ENCODE peak calls at places on chromosomes 7 and 10, in seven cellular contexts. L is choroid plexus epithelial cell, Z is adipocyte, K is astrocyte, M is thoracic aorta, E is lung, T is cardiac muscle cell. I is an unnamed sample.

GRCh38 chr10:96765406-96766240 is 45.3 kb upstream of the PIK3AP1 start:
- DNase-seq in L (peak; percentile 70), Z (peak; percentile 78), K (peak; percentile 31), M (peak; percentile 12), E (peak; percentile 57), T (peak; percentile 61), I (no peak)

GRCh38 chr10:4020651-4021050 is 235.6 kb upstream of the KLF6 start:
- DNase-seq in L (no peak), Z (no peak), K (no peak), M (no peak), E (no peak), T (no peak), I (no peak)

GRCh38 chr10:48545462-48546145 is 59.3 kb downstream of the ARHGAP22 start:
- DNase-seq in L (no peak), Z (no peak), K (no peak), M (no peak), E (no peak), T (no peak), I (no peak)

GRCh38 chr7:1787241-1787640 is 117.2 kb downstream of the ELFN1 start:
- DNase-seq in L (no peak), Z (no peak), K (no peak), M (no peak), E (no peak), T (no peak), I (no peak)

GRCh38 chr7:21984042-21984441 is 38.3 kb upstream of the CDCA7L start:
- DNase-seq in L (peak; percentile 12), Z (no peak), K (no peak), M (no peak), E (no peak), T (no peak), I (no peak)

GRCh38 chr10:4650572-4650971 is 175.4 kb upstream of the AKR1E2 start:
- DNase-seq in L (peak; percentile 86), Z (peak; percentile 64), K (no peak), M (no peak), E (no peak), T (no peak), I (no peak)

GRCh38 chr7:30968747-30969603 is 5.2 kb downstream of the GHRHR start:
- DNase-seq in L (no peak), Z (no peak), K (no peak), M (no peak), E (no peak), T (no peak), I (no peak)

GRCh38 chr7:44559485-44559884 is 14.2 kb downstream of the DDX56 start:
- DNase-seq in L (no peak), Z (no peak), K (no peak), M (no peak), E (no peak), T (no peak), I (no peak)

GRCh38 chr7:36190447-36191291 is 37.6 kb downstream of the EEPD1 start:
- DNase-seq in L (no peak), Z (no peak), K (no peak), M (no peak), E (peak; percentile 38), T (no peak), I (no peak)

DNA sequence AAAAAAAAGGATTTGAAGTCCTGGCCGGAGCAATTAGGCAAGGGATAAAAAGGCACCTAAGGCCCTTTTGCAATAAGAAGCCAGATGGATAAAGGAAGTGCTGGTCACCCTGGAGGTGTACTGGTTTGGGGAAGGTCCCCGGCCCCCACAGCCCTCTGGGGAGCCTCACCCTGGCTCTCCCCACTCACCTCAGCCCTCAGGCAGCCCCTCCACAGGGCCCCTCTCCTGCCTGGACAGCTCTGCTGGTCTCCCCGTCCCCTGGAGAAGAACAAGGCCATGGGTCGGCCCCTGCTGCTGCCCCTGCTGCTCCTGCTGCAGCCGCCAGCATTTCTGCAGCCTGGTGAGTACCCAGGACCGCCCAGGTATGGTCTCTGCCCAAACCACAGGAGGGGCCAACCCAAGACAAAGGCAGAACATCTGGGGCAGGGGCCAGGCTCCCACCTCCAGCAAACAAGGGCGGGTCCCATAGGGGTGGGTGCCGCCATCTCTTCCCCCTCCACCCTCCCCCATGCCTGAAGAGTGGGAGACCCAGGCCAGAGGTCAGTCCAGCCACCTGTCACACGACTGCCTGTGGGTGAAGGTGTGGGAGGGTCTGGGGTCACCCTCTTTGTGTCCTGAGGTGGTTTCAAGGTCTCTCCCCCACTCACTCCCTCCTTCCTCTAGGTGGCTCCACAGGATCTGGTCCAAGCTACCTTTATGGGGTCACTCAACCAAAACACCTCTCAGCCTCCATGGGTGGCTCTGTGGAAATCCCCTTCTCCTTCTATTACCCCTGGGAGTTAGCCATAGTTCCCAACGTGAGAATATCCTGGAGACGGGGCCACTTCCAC is at the start of gene PILRB:
- DNase-seq in L (no peak), Z (no peak), K (no peak), M (no peak), E (no peak), T (no peak), I (no peak)
- H3K4me3 ChIP-seq in L (no peak within 1 kb of the TSS), Z (no peak within 1 kb of the TSS), K (no peak within 1 kb of the TSS), M (no peak within 1 kb of the TSS), E (no peak within 1 kb of the TSS), T (no peak within 1 kb of the TSS), I (no peak within 1 kb of the TSS)

GRCh38 chr7:150686030-150686626 is 622 bp downstream of the GIMAP2 start:
- DNase-seq in L (peak; percentile 1), Z (no peak), K (no peak), M (no peak), E (no peak), T (no peak), I (no peak)
- H3K4me3 ChIP-seq in L (peak overlapping the region; percentile 44), Z (peak overlapping the region; percentile 77), K (no peak overlapping the region), M (peak overlapping the region; percentile 68), E (peak overlapping the region; percentile 28), T (no peak overlapping the region), I (peak overlapping the region; percentile 33)

GRCh38 chr10:99656199-99657064 is 2.9 kb upstream of the ENTPD7 start:
- DNase-seq in L (no peak), Z (peak; percentile 72), K (no peak), M (no peak), E (no peak), T (peak; percentile 14), I (no peak)

GRCh38 chr10:99659868-99660366 is 608 bp downstream of the ENTPD7 start:
- DNase-seq in L (peak; percentile 10), Z (peak; percentile 24), K (no peak), M (no peak), E (no peak), T (peak; percentile 3), I (no peak)

GRCh38 chr10:99660662-99661369 is 1.5 kb downstream of the ENTPD7 start:
- DNase-seq in L (peak; percentile 37), Z (peak; percentile 41), K (peak; percentile 12), M (no peak), E (no peak), T (peak; percentile 41), I (no peak)

GRCh38 chr10:99659031-99659867 is at the start of gene ENTPD7:
- DNase-seq in L (peak; percentile 97), Z (peak; percentile 99), K (peak; percentile 92), M (peak; percentile 80), E (peak; percentile 96), T (peak; percentile 97), I (peak; percentile 87)

GRCh38 chr10:99658622-99659030 is 683 bp upstream of the ENTPD7 start:
- DNase-seq in L (peak; percentile 13), Z (peak; percentile 56), K (peak; percentile 61), M (peak; percentile 73), E (peak; percentile 60), T (peak; percentile 50), I (no peak)
- H3K4me3 ChIP-seq in L (peak overlapping the region; percentile 98), Z (peak overlapping the region; percentile 98), K (peak overlapping the region; percentile 98), M (peak overlapping the region; percentile 92), E (peak overlapping the region; percentile 84), T (peak overlapping the region; percentile 85), I (peak overlapping the region; percentile 97)

GRCh38 chr10:16863766-16864165 is 46.5 kb upstream of the RSU1 start:
- DNase-seq in L (no peak), Z (no peak), K (no peak), M (no peak), E (no peak), T (no peak), I (no peak)

GRCh38 chr10:16867990-16868389 is 50.8 kb upstream of the RSU1 start:
- DNase-seq in L (no peak), Z (no peak), K (peak; percentile 34), M (no peak), E (no peak), T (no peak), I (no peak)

GRCh38 chr10:16870331-16870730 is 53.1 kb upstream of the RSU1 start:
- DNase-seq in L (no peak), Z (no peak), K (no peak), M (no peak), E (no peak), T (no peak), I (no peak)

GRCh38 chr10:16867556-16867955 is 50.3 kb upstream of the RSU1 start:
- DNase-seq in L (peak; percentile 37), Z (peak; percentile 61), K (peak; percentile 92), M (no peak), E (no peak), T (peak; percentile 41), I (peak; percentile 48)

DNA sequence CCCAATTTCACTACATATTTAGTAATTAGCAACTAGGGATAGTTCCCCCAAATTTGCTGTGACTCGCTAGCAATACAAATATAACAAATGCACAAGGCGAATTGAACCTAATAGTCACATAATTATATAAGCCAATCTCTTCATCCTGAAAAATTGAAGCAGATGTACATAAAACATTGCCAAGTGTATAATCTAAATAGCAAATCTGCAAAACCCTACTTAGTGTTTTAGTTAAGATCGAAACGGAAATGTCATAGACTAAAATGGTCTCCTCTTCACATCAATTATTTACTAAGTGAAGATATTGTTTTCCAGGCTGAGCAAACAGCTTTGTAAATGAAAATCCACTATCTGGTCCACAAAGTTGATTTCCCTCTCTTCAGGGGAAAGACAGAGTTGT is 49.6 kb upstream of the RSU1 start:
- DNase-seq in L (no peak), Z (no peak), K (no peak), M (no peak), E (no peak), T (no peak), I (no peak)
- H3K4me3 ChIP-seq in L (no peak overlapping the region), Z (no peak overlapping the region), K (no peak overlapping the region), M (no peak overlapping the region), E (no peak overlapping the region), T (no peak overlapping the region), I (no peak overlapping the region)

GRCh38 chr10:12448729-12449391 is 99.5 kb downstream of the CAMK1D start:
- DNase-seq in L (peak; percentile 94), Z (peak; percentile 94), K (peak; percentile 97), M (no peak), E (peak; percentile 46), T (peak; percentile 66), I (peak; percentile 30)
- H3K4me3 ChIP-seq in L (peak overlapping the region; percentile 0), Z (peak overlapping the region; percentile 23), K (peak overlapping the region; percentile 47), M (peak overlapping the region; percentile 48), E (no peak overlapping the region), T (no peak overlapping the region), I (no peak overlapping the region)